ENCODE peak calls at places on chromosomes 11 and 22, in seven cellular contexts. One of them, this sample, is unnamed.

GRCh38 chr11:126561327-126561893 is 205.9 kb downstream of the ST3GAL4 start:
- DNase-seq in heart left ventricle: peak; percentile 49
- DNase-seq in tibial nerve: no peak
- DNase-seq in right lobe of liver: no peak
- DNase-seq in A549: no peak
- DNase-seq in esophagus muscularis mucosa: no peak
- DNase-seq in body of pancreas: peak; percentile 39
- DNase-seq in this sample: peak; percentile 56

GRCh38 chr11:121134758-121135312 is 33.8 kb downstream of the TECTA start:
- DNase-seq in right lobe of liver: no peak
- DNase-seq in heart left ventricle: no peak
- DNase-seq in tibial nerve: no peak
- DNase-seq in A549: no peak
- DNase-seq in esophagus muscularis mucosa: no peak
- DNase-seq in body of pancreas: no peak
- DNase-seq in this sample: peak; percentile 29

GRCh38 chr11:4865855-4866254 is 15.8 kb upstream of the OR51T1 start:
- DNase-seq in A549: no peak
- DNase-seq in right lobe of liver: no peak
- DNase-seq in tibial nerve: no peak
- DNase-seq in body of pancreas: no peak
- DNase-seq in esophagus muscularis mucosa: no peak
- DNase-seq in heart left ventricle: no peak
- DNase-seq in this sample: no peak

GRCh38 chr22:26983311-26983710 is 325.9 kb downstream of the MIAT start:
- DNase-seq in body of pancreas: no peak
- DNase-seq in A549: no peak
- DNase-seq in tibial nerve: no peak
- DNase-seq in esophagus muscularis mucosa: no peak
- DNase-seq in right lobe of liver: no peak
- DNase-seq in heart left ventricle: no peak
- DNase-seq in this sample: no peak

GRCh38 chr11:86955674-86956522 is 703 bp upstream of the FZD4 start:
- DNase-seq in tibial nerve: peak; percentile 68
- DNase-seq in A549: peak; percentile 85
- DNase-seq in body of pancreas: peak; percentile 84
- DNase-seq in right lobe of liver: peak; percentile 88
- DNase-seq in heart left ventricle: peak; percentile 92
- DNase-seq in esophagus muscularis mucosa: peak; percentile 96
- DNase-seq in this sample: peak; percentile 89

GRCh38 chr11:70301191-70301590 is 30.7 kb downstream of the PPFIA1 start:
- DNase-seq in right lobe of liver: no peak
- DNase-seq in heart left ventricle: no peak
- DNase-seq in tibial nerve: no peak
- DNase-seq in A549: no peak
- DNase-seq in body of pancreas: no peak
- DNase-seq in esophagus muscularis mucosa: no peak
- DNase-seq in this sample: no peak

GRCh38 chr22:22888509-22889353 is 1.1 kb downstream of the IGLL5 start:
- DNase-seq in body of pancreas: no peak
- DNase-seq in A549: no peak
- DNase-seq in esophagus muscularis mucosa: no peak
- DNase-seq in tibial nerve: no peak
- DNase-seq in right lobe of liver: no peak
- DNase-seq in heart left ventricle: no peak
- DNase-seq in this sample: no peak

GRCh38 chr22:39208013-39208680 is 36.6 kb downstream of the PDGFB start:
- DNase-seq in esophagus muscularis mucosa: no peak
- DNase-seq in right lobe of liver: no peak
- DNase-seq in body of pancreas: no peak
- DNase-seq in tibial nerve: no peak
- DNase-seq in A549: no peak
- DNase-seq in heart left ventricle: no peak
- DNase-seq in this sample: no peak

GRCh38 chr11:111571829-111572501 is 30.3 kb upstream of the SIK2 start:
- DNase-seq in esophagus muscularis mucosa: no peak
- DNase-seq in tibial nerve: no peak
- DNase-seq in right lobe of liver: no peak
- DNase-seq in body of pancreas: no peak
- DNase-seq in A549: no peak
- DNase-seq in heart left ventricle: no peak
- DNase-seq in this sample: no peak

GRCh38 chr11:33545941-33546340 is 154.7 kb downstream of the C11orf91 start:
- DNase-seq in A549: no peak
- DNase-seq in esophagus muscularis mucosa: no peak
- DNase-seq in tibial nerve: no peak
- DNase-seq in right lobe of liver: no peak
- DNase-seq in heart left ventricle: no peak
- DNase-seq in body of pancreas: no peak
- DNase-seq in this sample: no peak

GRCh38 chr11:121328213-121328966 is 35.8 kb downstream of the SC5D start:
- DNase-seq in A549: no peak
- DNase-seq in right lobe of liver: no peak
- DNase-seq in tibial nerve: no peak
- DNase-seq in body of pancreas: no peak
- DNase-seq in esophagus muscularis mucosa: peak; percentile 62
- DNase-seq in heart left ventricle: no peak
- DNase-seq in this sample: no peak

GRCh38 chr22:47168900-47169800 is 406.7 kb downstream of the TBC1D22A start:
- DNase-seq in body of pancreas: peak; percentile 15
- DNase-seq in heart left ventricle: no peak
- DNase-seq in tibial nerve: peak; percentile 5
- DNase-seq in right lobe of liver: peak; percentile 16
- DNase-seq in A549: peak; percentile 11
- DNase-seq in esophagus muscularis mucosa: no peak
- DNase-seq in this sample: no peak

GRCh38 chr11:46889251-46889650 is 29.1 kb downstream of the LRP4 start:
- DNase-seq in A549: no peak
- DNase-seq in right lobe of liver: no peak
- DNase-seq in esophagus muscularis mucosa: no peak
- DNase-seq in tibial nerve: no peak
- DNase-seq in body of pancreas: no peak
- DNase-seq in heart left ventricle: no peak
- DNase-seq in this sample: no peak

GRCh38 chr11:46890665-46891064 is 27.7 kb downstream of the LRP4 start:
- DNase-seq in heart left ventricle: no peak
- DNase-seq in esophagus muscularis mucosa: no peak
- DNase-seq in body of pancreas: no peak
- DNase-seq in tibial nerve: no peak
- DNase-seq in right lobe of liver: no peak
- DNase-seq in A549: no peak
- DNase-seq in this sample: no peak

GRCh38 chr11:46888636-46889035 is 29.7 kb downstream of the LRP4 start:
- DNase-seq in tibial nerve: no peak
- DNase-seq in body of pancreas: no peak
- DNase-seq in esophagus muscularis mucosa: no peak
- DNase-seq in right lobe of liver: no peak
- DNase-seq in A549: no peak
- DNase-seq in heart left ventricle: no peak
- DNase-seq in this sample: no peak

GRCh38 chr11:46889689-46890475 is 28.5 kb downstream of the LRP4 start:
- DNase-seq in tibial nerve: peak; percentile 73
- DNase-seq in A549: peak; percentile 62
- DNase-seq in esophagus muscularis mucosa: peak; percentile 95
- DNase-seq in heart left ventricle: peak; percentile 55
- DNase-seq in body of pancreas: peak; percentile 79
- DNase-seq in right lobe of liver: no peak
- DNase-seq in this sample: peak; percentile 75

DNA sequence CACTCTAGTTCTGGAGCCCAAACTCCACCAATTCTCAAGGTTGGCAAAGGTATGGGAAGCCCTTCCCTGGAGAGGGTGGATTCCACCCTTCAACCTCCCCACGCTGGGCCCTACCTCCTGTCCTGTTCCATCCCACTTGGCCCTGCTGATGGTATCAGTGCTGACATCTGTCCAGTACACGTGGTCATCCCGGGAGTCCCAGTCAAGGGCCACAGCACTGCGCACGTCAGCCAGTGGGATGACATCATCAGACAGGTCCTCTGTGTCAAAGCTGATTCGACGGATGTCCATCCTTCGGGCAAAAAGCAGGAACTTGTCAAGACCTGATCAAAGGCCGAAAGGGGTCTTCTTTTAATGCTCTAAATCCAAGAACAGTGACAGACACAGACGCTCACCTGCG is 32.1 kb downstream of the LRP4 start:
- DNase-seq in esophagus muscularis mucosa: no peak
- DNase-seq in tibial nerve: no peak
- DNase-seq in right lobe of liver: no peak
- DNase-seq in A549: no peak
- DNase-seq in body of pancreas: no peak
- DNase-seq in heart left ventricle: no peak
- DNase-seq in this sample: no peak
- TF ChIP-seq CTCF in esophagus muscularis mucosa: no peak
- TF ChIP-seq CTCF in tibial nerve: no peak
- TF ChIP-seq CTCF in right lobe of liver: no peak
- TF ChIP-seq CTCF in A549: no peak
- TF ChIP-seq CTCF in body of pancreas: no peak
- TF ChIP-seq CTCF in heart left ventricle: no peak
- TF ChIP-seq CTCF in this sample: no peak

DNA sequence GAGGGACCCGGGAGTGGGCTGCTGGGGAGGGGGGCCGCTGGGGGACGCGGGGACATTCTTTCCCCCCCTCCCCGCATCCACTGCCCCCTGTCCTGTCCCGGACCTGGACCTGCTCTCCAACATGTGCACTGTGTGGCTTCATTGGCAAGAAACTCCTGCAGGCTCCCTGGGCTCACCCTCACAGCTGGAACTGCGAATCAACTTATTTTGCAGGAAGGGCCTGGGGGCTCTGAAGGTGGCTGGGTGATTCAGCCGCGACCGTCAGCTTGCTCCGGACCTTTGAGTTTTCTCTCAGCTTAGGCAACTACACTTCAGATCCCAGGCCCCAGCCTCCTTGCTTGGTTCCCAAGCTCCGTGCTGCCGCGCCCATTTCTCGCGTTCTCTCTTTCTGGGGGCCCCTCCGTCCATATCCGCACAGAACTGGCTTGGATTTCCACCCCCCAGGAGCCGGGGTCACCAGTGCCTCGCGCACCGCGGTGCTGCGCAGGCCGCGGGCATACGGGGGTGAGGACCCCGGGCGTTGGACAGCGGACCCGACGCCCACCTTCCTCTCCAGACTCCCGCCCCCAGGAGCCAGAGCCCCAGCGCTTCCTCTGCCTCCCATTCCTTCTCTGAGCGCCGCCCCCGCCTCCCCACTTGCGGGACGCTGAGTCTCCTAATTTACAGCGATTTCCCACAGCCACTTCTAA is 475 bp upstream of the AHNAK start:
- DNase-seq in esophagus muscularis mucosa: no peak
- DNase-seq in body of pancreas: no peak
- DNase-seq in heart left ventricle: no peak
- DNase-seq in A549: peak; percentile 66
- DNase-seq in right lobe of liver: no peak
- DNase-seq in tibial nerve: no peak
- DNase-seq in this sample: peak; percentile 40
- TF ChIP-seq POLR2A in esophagus muscularis mucosa: no peak
- TF ChIP-seq POLR2A in body of pancreas: no peak
- TF ChIP-seq POLR2A in heart left ventricle: no peak
- TF ChIP-seq POLR2A in A549: no peak
- TF ChIP-seq POLR2A in right lobe of liver: no peak
- TF ChIP-seq POLR2A in tibial nerve: no peak
- TF ChIP-seq POLR2A in this sample: no peak

GRCh38 chr11:123062892-123063395 is 1.0 kb upstream of the HSPA8 start:
- DNase-seq in esophagus muscularis mucosa: no peak
- DNase-seq in heart left ventricle: no peak
- DNase-seq in right lobe of liver: no peak
- DNase-seq in tibial nerve: no peak
- DNase-seq in A549: no peak
- DNase-seq in body of pancreas: no peak
- DNase-seq in this sample: no peak
- H3K4me1 ChIP-seq in esophagus muscularis mucosa: peaks cover 37% of the 10 kb centered on the region
- H3K4me1 ChIP-seq in heart left ventricle: peaks cover 43% of the 10 kb centered on the region
- H3K4me1 ChIP-seq in right lobe of liver: no peaks in the 10 kb centered on the region
- H3K4me1 ChIP-seq in tibial nerve: no peaks in the 10 kb centered on the region
- H3K4me1 ChIP-seq in A549: peaks cover 33% of the 10 kb centered on the region
- H3K4me1 ChIP-seq in body of pancreas: peaks cover 47% of the 10 kb centered on the region
- H3K4me1 ChIP-seq in this sample: peaks cover 33% of the 10 kb centered on the region

GRCh38 chr11:115665345-115665901 is 161.2 kb upstream of the CADM1 start:
- DNase-seq in heart left ventricle: peak; percentile 40
- DNase-seq in tibial nerve: no peak
- DNase-seq in body of pancreas: no peak
- DNase-seq in A549: no peak
- DNase-seq in right lobe of liver: no peak
- DNase-seq in esophagus muscularis mucosa: no peak
- DNase-seq in this sample: no peak
- TF ChIP-seq CTCF in heart left ventricle: no peak
- TF ChIP-seq CTCF in tibial nerve: no peak
- TF ChIP-seq CTCF in body of pancreas: no peak
- TF ChIP-seq CTCF in A549: no peak
- TF ChIP-seq CTCF in right lobe of liver: no peak
- TF ChIP-seq CTCF in esophagus muscularis mucosa: no peak
- TF ChIP-seq CTCF in this sample: no peak

GRCh38 chr11:61380914-61381313 is 11.5 kb upstream of the TMEM216 start:
- DNase-seq in body of pancreas: no peak
- DNase-seq in esophagus muscularis mucosa: no peak
- DNase-seq in A549: no peak
- DNase-seq in tibial nerve: no peak
- DNase-seq in right lobe of liver: no peak
- DNase-seq in heart left ventricle: no peak
- DNase-seq in this sample: no peak

GRCh38 chr11:61390161-61390560 is 2.2 kb upstream of the TMEM216 start:
- DNase-seq in heart left ventricle: no peak
- DNase-seq in right lobe of liver: no peak
- DNase-seq in body of pancreas: no peak
- DNase-seq in A549: no peak
- DNase-seq in tibial nerve: no peak
- DNase-seq in esophagus muscularis mucosa: no peak
- DNase-seq in this sample: no peak

GRCh38 chr11:61378713-61379313 is 13.6 kb upstream of the TMEM216 start:
- DNase-seq in tibial nerve: peak; percentile 37
- DNase-seq in esophagus muscularis mucosa: no peak
- DNase-seq in heart left ventricle: peak; percentile 46
- DNase-seq in body of pancreas: no peak
- DNase-seq in A549: peak; percentile 72
- DNase-seq in right lobe of liver: no peak
- DNase-seq in this sample: no peak

DNA sequence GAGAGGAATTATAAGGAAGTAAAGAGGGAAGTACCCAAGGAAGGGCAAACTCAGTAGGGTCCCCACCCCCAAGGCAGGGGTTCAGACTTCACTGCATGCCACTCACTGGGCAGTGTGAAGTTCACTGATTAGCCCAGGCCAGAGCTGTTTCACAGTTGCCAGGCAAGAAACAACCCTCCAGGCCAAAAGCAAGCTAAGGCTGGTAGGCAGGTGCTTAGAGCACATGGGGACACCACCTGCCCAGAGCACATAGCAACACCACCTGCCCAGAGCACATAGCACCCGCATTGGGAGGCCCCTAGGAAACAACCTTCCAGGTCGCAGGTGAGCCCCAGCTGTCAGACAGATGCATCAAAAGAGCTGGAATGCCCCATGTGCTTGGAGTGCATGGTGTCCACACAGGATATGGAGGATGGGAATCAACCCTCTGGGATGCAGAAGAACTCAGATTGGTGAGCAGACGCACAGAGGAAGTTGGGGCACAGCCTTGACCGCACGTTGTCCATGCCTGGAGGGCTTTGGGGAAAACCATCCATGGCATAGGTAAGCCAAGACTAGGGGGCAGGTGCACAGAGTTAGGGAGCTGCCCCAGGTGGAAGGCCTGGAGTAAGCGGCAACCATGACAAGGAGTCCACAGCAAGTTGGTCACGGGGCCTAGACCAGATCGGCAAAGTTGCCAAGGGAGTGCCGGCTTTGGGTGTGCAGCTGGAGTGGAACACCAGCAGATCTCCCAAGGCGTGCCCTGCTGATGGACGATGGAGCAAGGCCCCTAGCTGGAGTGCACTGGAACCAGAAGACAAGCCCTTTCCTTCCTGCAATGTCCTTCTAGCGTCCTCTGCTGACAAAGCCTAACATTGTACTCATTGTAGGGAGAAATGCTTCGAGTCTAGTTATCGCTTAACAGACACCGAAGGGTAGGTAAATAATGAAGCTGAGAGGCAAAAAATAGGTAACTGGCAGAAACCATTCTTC is 7.8 kb upstream of the TMEM216 start:
- DNase-seq in right lobe of liver: no peak
- DNase-seq in A549: no peak
- DNase-seq in esophagus muscularis mucosa: no peak
- DNase-seq in tibial nerve: no peak
- DNase-seq in body of pancreas: no peak
- DNase-seq in heart left ventricle: no peak
- DNase-seq in this sample: no peak
- TF ChIP-seq POLR2A in right lobe of liver: no peak
- TF ChIP-seq POLR2A in A549: no peak
- TF ChIP-seq POLR2A in esophagus muscularis mucosa: no peak
- TF ChIP-seq POLR2A in tibial nerve: no peak
- TF ChIP-seq POLR2A in body of pancreas: no peak
- TF ChIP-seq POLR2A in heart left ventricle: no peak
- TF ChIP-seq POLR2A in this sample: no peak